ENCODE peak calls at places on chromosomes 6 and 20, in six cellular contexts. I is pancreas, B is ovary, C is right cardiac atrium, H is mesendoderm, G is A549. Y is an unnamed sample.

GRCh38 chr6:117200067-117200466 is 65.3 kb upstream of the VGLL2 start:
- DNase-seq in I (no peak), B (no peak), C (peak), H (no peak), G (no peak), Y (no peak)

GRCh38 chr20:20233041-20233514 is 134.8 kb upstream of the INSM1 start:
- DNase-seq in I (no peak), B (no peak), C (no peak), H (no peak), G (no peak), Y (no peak)

GRCh38 chr6:83151114-83151513 is 42.0 kb downstream of the PGM3 start:
- DNase-seq in I (no peak), B (no peak), C (no peak), H (peak), G (no peak), Y (no peak)

GRCh38 chr20:32918751-32919150 is 60.0 kb downstream of the EFCAB8 start:
- DNase-seq in I (no peak), B (no peak), C (no peak), H (no peak), G (no peak), Y (no peak)

GRCh38 chr6:121434037-121434770 is 1.2 kb upstream of the GJA1 start:
- DNase-seq in I (no peak), B (peak), C (no peak), H (peak), G (no peak), Y (no peak)

GRCh38 chr20:23488470-23488869 is 2.4 kb upstream of the CST8 start:
- DNase-seq in I (no peak), B (no peak), C (no peak), H (no peak), G (no peak), Y (no peak)

GRCh38 chr6:53133961-53134360 is 14.7 kb downstream of the GCM1 start:
- DNase-seq in I (no peak), B (no peak), C (no peak), H (no peak), G (no peak), Y (no peak)

GRCh38 chr6:124490123-124490522 is 472.1 kb upstream of the RNF217 start:
- DNase-seq in I (no peak), B (no peak), C (no peak), H (peak), G (no peak), Y (no peak)

GRCh38 chr6:26629373-26629772 is 30.2 kb downstream of the ZNF322 start:
- DNase-seq in I (no peak), B (no peak), C (no peak), H (no peak), G (no peak), Y (no peak)

GRCh38 chr20:25222461-25223178 is 25.3 kb upstream of the PYGB start:
- DNase-seq in I (no peak), B (no peak), C (no peak), H (no peak), G (no peak), Y (no peak)

GRCh38 chr6:25277857-25278256 is 1.3 kb upstream of the CARMIL1 start:
- DNase-seq in I (no peak), B (no peak), C (no peak), H (peak), G (no peak), Y (no peak)

GRCh38 chr6:26199057-26199772 is 112.0 kb downstream of the HFE start:
- DNase-seq in I (peak), B (peak), C (peak), H (peak), G (no peak), Y (peak)

GRCh38 chr6:40960784-40961430 is 78.1 kb downstream of the UNC5CL start:
- DNase-seq in I (no peak), B (no peak), C (no peak), H (no peak), G (no peak), Y (no peak)

GRCh38 chr20:48131581-48131980 is 346.3 kb upstream of the SULF2 start:
- DNase-seq in I (no peak), B (peak), C (no peak), H (no peak), G (no peak), Y (no peak)

GRCh38 chr20:16803965-16804792 is 56.0 kb downstream of the OTOR start:
- DNase-seq in I (peak), B (peak), C (peak), H (peak), G (peak), Y (no peak)

GRCh38 chr6:143471822-143472221 is 21.2 kb downstream of the PEX3 start:
- DNase-seq in I (no peak), B (no peak), C (no peak), H (no peak), G (no peak), Y (no peak)

GRCh38 chr20:23317081-23317480 is 33.5 kb upstream of the NXT1 start:
- DNase-seq in I (no peak), B (no peak), C (no peak), H (no peak), G (no peak), Y (no peak)

GRCh38 chr20:35511814-35512420 is 17.5 kb downstream of the C20orf173 start:
- DNase-seq in I (no peak), B (no peak), C (no peak), H (peak), G (peak), Y (peak)

GRCh38 chr6:151659212-151659611 is 148.3 kb upstream of the ESR1 start:
- DNase-seq in I (no peak), B (no peak), C (no peak), H (no peak), G (no peak), Y (no peak)

GRCh38 chr20:11697055-11697454 is 220.6 kb upstream of the BTBD3 start:
- DNase-seq in I (no peak), B (no peak), C (no peak), H (peak), G (no peak), Y (no peak)

GRCh38 chr20:5480824-5481600 is 164.3 kb upstream of the PROKR2 start:
- DNase-seq in I (no peak), B (no peak), C (no peak), H (no peak), G (no peak), Y (no peak)

GRCh38 chr20:53162251-53162835 is 190.2 kb downstream of the TSHZ2 start:
- DNase-seq in I (no peak), B (peak), C (no peak), H (peak), G (peak), Y (no peak)

GRCh38 chr6:127592964-127593363 is 16.0 kb downstream of the C6orf58 start:
- DNase-seq in I (no peak), B (no peak), C (no peak), H (peak), G (no peak), Y (no peak)

GRCh38 chr6:13702809-13703302 is 8.8 kb downstream of the RANBP9 start:
- DNase-seq in I (no peak), B (no peak), C (no peak), H (no peak), G (no peak), Y (no peak)

DNA sequence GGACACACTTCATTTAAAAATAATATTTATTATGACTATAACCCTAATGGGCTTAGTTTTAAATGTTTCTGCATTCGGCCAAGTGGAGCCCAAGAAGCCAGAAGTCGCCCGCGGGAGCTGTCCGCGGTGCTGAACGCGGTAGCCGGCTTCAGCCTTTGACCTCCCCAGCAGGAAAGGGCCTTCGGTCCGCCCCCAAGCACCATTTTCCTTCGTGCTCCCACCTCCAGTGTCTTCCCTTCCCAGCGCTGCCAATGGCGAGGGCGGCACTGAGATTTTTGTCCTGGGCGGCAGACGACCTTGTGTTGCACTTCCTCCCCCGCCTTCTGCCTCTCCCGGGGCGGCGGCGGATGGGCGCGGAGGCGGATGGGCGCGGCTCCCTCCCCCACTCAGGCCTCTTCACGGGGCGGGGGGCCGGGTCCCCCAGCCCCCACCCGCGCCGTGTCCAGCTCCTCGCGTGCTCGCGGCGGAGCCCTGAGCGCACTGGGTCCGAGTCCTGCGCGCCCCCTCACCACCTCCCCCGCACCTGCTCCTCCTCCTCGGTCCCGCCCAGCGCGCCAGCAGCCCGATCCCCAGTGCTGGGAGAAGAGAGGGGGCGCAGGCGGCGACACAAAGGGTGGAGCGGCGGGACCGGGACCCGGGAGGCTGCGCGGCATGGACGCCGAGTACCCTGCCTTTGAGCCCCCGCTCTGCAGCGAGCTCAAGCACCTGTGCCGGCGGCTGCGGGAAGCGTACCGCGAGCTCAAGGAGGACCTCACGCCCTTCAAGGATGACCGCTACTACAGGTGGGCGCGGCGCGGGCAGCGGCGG is 23.6 kb upstream of the TMEM181 start:
- DNase-seq in I (peak), B (peak), C (peak), H (peak), G (peak), Y (no peak)
- H3K27ac ChIP-seq in I (peak), B (no peak), C (no peak), H (peak), G (no peak), Y (no peak)

GRCh38 chr6:42820509-42821340 is 38.9 kb downstream of the BICRAL start:
- DNase-seq in I (no peak), B (no peak), C (peak), H (peak), G (no peak), Y (no peak)

GRCh38 chr6:42819803-42820508 is 38.1 kb downstream of the BICRAL start:
- DNase-seq in I (no peak), B (no peak), C (no peak), H (peak), G (peak), Y (no peak)

GRCh38 chr6:42821341-42821668 is 39.5 kb downstream of the BICRAL start:
- DNase-seq in I (no peak), B (no peak), C (no peak), H (no peak), G (no peak), Y (no peak)

GRCh38 chr6:42817910-42818309 is 36.1 kb downstream of the BICRAL start:
- DNase-seq in I (no peak), B (no peak), C (no peak), H (no peak), G (no peak), Y (no peak)

GRCh38 chr6:42818878-42819277 is 37.0 kb downstream of the BICRAL start:
- DNase-seq in I (no peak), B (no peak), C (no peak), H (no peak), G (no peak), Y (no peak)
- H3K27ac ChIP-seq in I (no peak), B (no peak), C (no peak), H (no peak), G (no peak), Y (no peak)

GRCh38 chr6:111874030-111874425 is 776 bp upstream of the FYN start:
- DNase-seq in I (no peak), B (peak), C (no peak), H (no peak), G (no peak), Y (peak)
- H3K27ac ChIP-seq in I (no peak), B (no peak), C (no peak), H (no peak), G (no peak), Y (peak)

DNA sequence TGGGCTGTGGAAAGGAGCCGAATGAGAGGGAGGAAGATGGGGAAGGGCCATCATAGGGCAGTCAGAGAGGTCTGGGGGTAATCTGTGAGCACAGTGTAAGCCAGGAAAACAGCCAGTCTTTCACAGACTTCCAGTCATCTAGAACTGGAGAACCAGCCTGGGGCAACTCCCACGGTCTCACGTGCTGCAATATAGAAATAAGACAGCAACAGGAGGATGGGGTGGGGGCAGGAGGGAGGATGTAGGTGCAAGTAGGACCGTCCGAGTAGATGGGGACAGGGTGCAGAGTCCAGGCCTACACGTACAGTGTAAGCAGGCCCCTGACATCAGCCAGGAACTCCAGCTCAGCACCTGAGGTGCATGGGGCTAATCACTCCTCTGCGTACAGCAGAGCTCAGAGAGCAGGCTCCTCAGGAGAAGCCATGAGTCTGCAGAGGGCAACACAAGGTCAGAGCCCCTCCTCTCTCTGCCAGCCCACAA is 58.2 kb upstream of the TNFAIP3 start:
- DNase-seq in I (no peak), B (no peak), C (no peak), H (no peak), G (no peak), Y (no peak)
- H3K27ac ChIP-seq in I (no peak), B (no peak), C (no peak), H (no peak), G (peak), Y (peak)

DNA sequence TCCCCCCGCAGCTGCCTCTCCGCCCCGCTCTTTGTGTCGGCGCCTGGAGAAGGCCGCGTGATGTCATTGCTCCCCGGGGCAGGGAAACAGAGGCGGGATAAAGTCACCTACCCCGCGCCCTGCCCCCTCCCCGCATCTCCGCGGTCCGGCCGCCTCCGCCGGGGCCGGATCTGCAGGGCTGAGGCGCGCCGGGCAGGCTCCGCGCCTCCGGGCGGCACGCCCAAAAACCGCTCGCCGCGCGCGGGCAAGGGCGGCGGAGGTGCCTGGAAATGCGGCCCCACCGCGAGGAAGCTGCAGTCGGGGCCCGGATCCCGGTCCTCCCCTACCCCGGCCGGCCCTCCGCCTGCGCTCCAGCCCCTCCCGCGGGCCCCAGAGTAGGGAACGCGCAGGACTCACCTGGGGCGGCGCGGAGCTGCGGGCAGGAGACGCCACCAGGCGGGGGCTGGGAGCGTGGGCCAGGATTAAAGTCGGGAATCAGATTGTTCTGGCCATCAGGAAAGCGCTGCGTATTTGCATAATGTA is at the start of gene FAXC:
- DNase-seq in I (peak), B (peak), C (peak), H (peak), G (peak), Y (peak)
- H3K27ac ChIP-seq in I (peak), B (no peak), C (no peak), H (peak), G (peak), Y (no peak)

GRCh38 chr20:18190466-18191233 is 53.0 kb downstream of the KAT14 start:
- DNase-seq in I (no peak), B (no peak), C (no peak), H (no peak), G (no peak), Y (no peak)

GRCh38 chr20:18197382-18198070 is 59.9 kb downstream of the KAT14 start:
- DNase-seq in I (no peak), B (no peak), C (no peak), H (no peak), G (no peak), Y (peak)

GRCh38 chr20:18191336-18191735 is 53.7 kb downstream of the KAT14 start:
- DNase-seq in I (no peak), B (no peak), C (no peak), H (no peak), G (no peak), Y (no peak)

DNA sequence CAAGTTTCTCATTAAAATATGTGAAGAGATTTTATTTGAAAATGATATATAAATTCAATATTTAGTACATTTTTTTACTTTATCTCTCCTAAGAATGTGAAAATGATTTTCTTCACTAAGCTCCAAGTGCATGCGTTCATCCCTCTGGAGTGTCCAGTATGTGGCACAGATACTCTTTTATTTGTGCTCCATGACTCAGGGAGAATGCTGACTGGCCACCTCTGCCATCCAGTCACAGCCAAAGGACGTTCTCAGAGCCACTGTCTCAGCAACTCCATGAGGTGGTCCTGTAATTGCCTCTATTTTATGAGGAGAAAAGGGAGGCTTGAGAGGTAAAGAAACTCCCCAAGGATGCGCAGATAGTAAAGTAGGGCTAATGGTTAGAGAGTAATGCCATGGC is 58.3 kb downstream of the KAT14 start:
- DNase-seq in I (no peak), B (no peak), C (no peak), H (no peak), G (no peak), Y (no peak)
- H3K27ac ChIP-seq in I (no peak), B (no peak), C (no peak), H (no peak), G (no peak), Y (peak)

GRCh38 chr6:19327246-19327645 is 509.9 kb upstream of the ID4 start:
- DNase-seq in I (no peak), B (no peak), C (no peak), H (peak), G (no peak), Y (no peak)
- H3K27ac ChIP-seq in I (no peak), B (no peak), C (no peak), H (no peak), G (no peak), Y (no peak)

GRCh38 chr6:107823047-107823557 is 1.0 kb downstream of the SCML4 start:
- DNase-seq in I (no peak), B (no peak), C (no peak), H (no peak), G (no peak), Y (no peak)
- H3K27ac ChIP-seq in I (peak), B (no peak), C (no peak), H (no peak), G (no peak), Y (no peak)

GRCh38 chr6:131952886-131953509 is 1.8 kb upstream of the CCN2 start:
- DNase-seq in I (no peak), B (no peak), C (no peak), H (peak), G (no peak), Y (no peak)
- H3K27ac ChIP-seq in I (no peak), B (no peak), C (no peak), H (no peak), G (peak), Y (no peak)